ENCODE peak calls at places on chromosomes 3 and 15, in five cellular contexts. O, A, S, D and Z are unnamed samples.

GRCh38 chr15:44286814-44287555 is 1.5 kb upstream of the GOLM2 start:
- DNase-seq in O (no peak), A (no peak), S (no peak), D (peak; percentile 19), Z (no peak)

GRCh38 chr15:46848704-46849103 is 868.6 kb upstream of the SEMA6D start:
- DNase-seq in O (no peak), A (no peak), S (no peak), D (no peak), Z (no peak)

GRCh38 chr3:125212509-125213372 is at the start of gene SLC12A8:
- DNase-seq in O (no peak), A (no peak), S (peak; percentile 81), D (no peak), Z (peak; percentile 72)

GRCh38 chr15:43776718-43777292 is at the start of gene ELL3:
- DNase-seq in O (peak; percentile 65), A (peak; percentile 88), S (peak; percentile 89), D (peak; percentile 87), Z (peak; percentile 93)

GRCh38 chr3:79339846-79340245 is 428.0 kb downstream of the ROBO1 start:
- DNase-seq in O (no peak), A (no peak), S (no peak), D (no peak), Z (no peak)

GRCh38 chr15:39793923-39794322 is 11.3 kb upstream of the FSIP1 start:
- DNase-seq in O (no peak), A (no peak), S (no peak), D (no peak), Z (no peak)

GRCh38 chr3:96324087-96324486 is 490.3 kb upstream of the EPHA6 start:
- DNase-seq in O (no peak), A (no peak), S (no peak), D (no peak), Z (no peak)

GRCh38 chr3:59108091-59108815 is 58.4 kb upstream of the CFAP20DC start:
- DNase-seq in O (no peak), A (no peak), S (no peak), D (no peak), Z (no peak)

GRCh38 chr3:136055491-136055890 is 90.0 kb downstream of the PPP2R3A start:
- DNase-seq in O (no peak), A (no peak), S (no peak), D (no peak), Z (no peak)

GRCh38 chr3:150469031-150469930 is 61.2 kb downstream of the TSC22D2 start:
- DNase-seq in O (no peak), A (no peak), S (no peak), D (peak; percentile 63), Z (no peak)

GRCh38 chr3:101039285-101039684 is 46.1 kb upstream of the ABI3BP start:
- DNase-seq in O (no peak), A (no peak), S (no peak), D (no peak), Z (no peak)

GRCh38 chr15:62500325-62500724 is 335.2 kb upstream of the C2CD4B start:
- DNase-seq in O (no peak), A (no peak), S (no peak), D (no peak), Z (no peak)

GRCh38 chr15:84878504-84878903 is 6.0 kb upstream of the SLC28A1 start:
- DNase-seq in O (peak; percentile 53), A (no peak), S (no peak), D (peak; percentile 70), Z (peak; percentile 82)

GRCh38 chr3:193665370-193665989 is 72.5 kb downstream of the OPA1 start:
- DNase-seq in O (no peak), A (no peak), S (no peak), D (peak; percentile 60), Z (no peak)

GRCh38 chr15:67784057-67784781 is 41.1 kb upstream of the SKOR1 start:
- DNase-seq in O (no peak), A (no peak), S (no peak), D (no peak), Z (no peak)

GRCh38 chr3:35184775-35185174 is 454.6 kb upstream of the ARPP21 start:
- DNase-seq in O (no peak), A (no peak), S (no peak), D (no peak), Z (no peak)

GRCh38 chr15:75228787-75229186 is 27.1 kb downstream of the C15orf39 start:
- DNase-seq in O (no peak), A (no peak), S (peak; percentile 38), D (no peak), Z (peak; percentile 49)

GRCh38 chr3:127066635-127067034 is 83.7 kb downstream of the PLXNA1 start:
- DNase-seq in O (no peak), A (no peak), S (no peak), D (no peak), Z (peak; percentile 28)

GRCh38 chr3:123104550-123104949 is 37.7 kb downstream of the PDIA5 start:
- DNase-seq in O (no peak), A (peak; percentile 56), S (no peak), D (no peak), Z (no peak)

GRCh38 chr3:56421205-56421604 is 47.1 kb downstream of the ERC2 start:
- DNase-seq in O (no peak), A (no peak), S (no peak), D (no peak), Z (no peak)

GRCh38 chr15:69823223-69823907 is 274.4 kb downstream of the TLE3 start:
- DNase-seq in O (no peak), A (no peak), S (no peak), D (no peak), Z (no peak)

GRCh38 chr3:138114988-138115971 is at the start of gene DZIP1L:
- DNase-seq in O (no peak), A (peak; percentile 86), S (peak; percentile 85), D (peak; percentile 68), Z (peak; percentile 86)

DNA sequence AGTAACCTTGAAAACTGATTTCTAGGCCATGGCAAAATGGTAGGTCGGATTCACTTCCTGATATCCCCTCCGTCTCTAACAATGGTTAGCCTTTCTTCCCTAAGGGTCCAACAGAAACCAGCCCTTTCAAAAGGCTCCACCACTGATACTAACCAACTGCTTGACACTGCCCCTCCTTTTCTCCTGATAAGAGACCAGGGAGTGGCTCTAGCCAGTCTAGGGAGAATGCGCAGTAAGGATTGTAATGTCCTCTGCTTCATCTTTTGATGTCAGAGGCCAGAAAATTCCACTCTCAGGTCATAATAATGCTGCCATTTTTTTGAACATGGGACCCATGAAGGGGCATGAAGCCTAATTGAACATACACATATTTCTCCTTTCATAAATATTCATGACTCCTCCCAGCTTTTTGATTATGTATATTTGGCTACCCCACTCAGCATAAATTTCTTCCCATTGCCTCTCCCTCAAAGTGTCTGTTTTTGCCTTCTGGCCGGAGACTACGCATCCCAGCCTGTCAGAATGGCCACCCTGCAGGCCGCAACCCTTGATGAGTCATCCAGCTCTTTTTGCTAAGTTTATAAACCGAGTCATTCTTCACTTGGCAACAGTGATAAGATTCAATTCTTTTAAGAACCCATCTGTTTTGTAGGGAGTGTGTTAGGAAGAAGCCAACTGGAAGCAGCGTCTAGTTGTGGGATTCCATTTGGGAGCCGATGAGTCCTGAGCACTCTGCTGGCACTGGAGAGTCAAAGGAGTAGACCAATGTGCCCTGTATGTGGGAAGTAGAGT is 189.0 kb upstream of the MCTP2 start:
- DNase-seq in O (no peak), A (no peak), S (no peak), D (no peak), Z (no peak)
- H3K27ac ChIP-seq in O (no peak overlapping the region), A (no peak overlapping the region), S (no peak overlapping the region), D (no peak overlapping the region), Z (no peak overlapping the region)

GRCh38 chr3:142886938-142887337 is 1.9 kb downstream of the PCOLCE2 start:
- DNase-seq in O (no peak), A (no peak), S (no peak), D (peak; percentile 46), Z (no peak)
- H3K4me3 ChIP-seq in O (no peak overlapping the region), A (no peak overlapping the region), S (no peak overlapping the region), D (no peak overlapping the region), Z (no peak overlapping the region)

GRCh38 chr15:92910451-92910850 is 10.3 kb downstream of the CHD2 start:
- DNase-seq in O (no peak), A (no peak), S (no peak), D (no peak), Z (no peak)
- H3K27ac ChIP-seq in O (no peak overlapping the region), A (peak overlapping the region; percentile 97), S (no peak overlapping the region), D (peak overlapping the region; percentile 30), Z (peak overlapping the region; percentile 99)

DNA sequence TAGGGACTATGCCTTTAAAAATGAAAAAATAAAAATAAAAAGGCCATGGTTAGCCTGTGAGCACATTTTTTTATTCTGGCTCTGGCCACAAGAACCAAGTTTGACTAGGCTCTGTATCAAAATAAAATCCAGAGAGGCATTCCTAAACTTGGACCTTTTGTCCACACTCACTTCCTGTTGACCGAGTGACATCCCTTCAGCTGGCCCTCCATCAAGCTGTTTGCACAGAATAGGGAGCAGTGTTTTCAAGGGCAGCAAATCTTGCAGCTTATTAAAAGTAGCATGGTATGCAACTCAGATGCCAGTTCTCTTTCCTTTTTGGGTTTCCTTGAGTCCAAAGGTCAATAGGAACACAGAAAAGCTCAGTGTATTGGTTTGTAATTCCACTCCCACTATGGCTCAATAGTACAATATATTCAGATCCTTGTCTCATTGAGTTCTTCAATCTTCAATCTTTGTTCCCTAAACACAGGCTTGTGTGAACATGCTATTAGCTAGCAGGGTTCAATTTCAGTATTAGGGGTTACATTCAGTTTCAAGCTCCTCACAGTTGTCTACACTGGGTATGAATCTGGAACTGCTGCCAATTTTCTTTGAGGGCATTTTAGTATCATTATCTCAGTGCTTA is 244.5 kb downstream of the RBMS3 start:
- DNase-seq in O (no peak), A (peak; percentile 83), S (no peak), D (peak; percentile 25), Z (no peak)
- H3K4me3 ChIP-seq in O (no peak overlapping the region), A (no peak overlapping the region), S (no peak overlapping the region), D (no peak overlapping the region), Z (no peak overlapping the region)